ENCODE peak calls at places on chromosomes 12 and 14, in four cellular contexts. S is fibroblast of the conjunctiva, Q is cardiac muscle cell, H is T-helper 1 cell. Z is an unnamed sample.

GRCh38 chr12:2054091-2055018 is 1.6 kb downstream of the CACNA1C start:
- DNase-seq in H (no peak), S (no peak), Q (peak), Z (no peak)

GRCh38 chr14:21133896-21134295 is 22.0 kb downstream of the OR5AU1 start:
- DNase-seq in Q (no peak), H (no peak), S (no peak), Z (no peak)

GRCh38 chr12:14238224-14238792 is 127.2 kb upstream of the ATF7IP start:
- DNase-seq in Q (peak), S (no peak), H (no peak), Z (no peak)

GRCh38 chr12:92128612-92129011 is 17.0 kb downstream of the BTG1 start:
- DNase-seq in Q (no peak), S (no peak), H (no peak), Z (no peak)

GRCh38 chr14:49946320-49947141 is 53.6 kb downstream of the ARF6 start:
- DNase-seq in Q (peak), S (peak), H (no peak), Z (no peak)

GRCh38 chr12:30795660-30796507 is 41.1 kb upstream of the CAPRIN2 start:
- DNase-seq in S (no peak), H (no peak), Q (peak), Z (peak)

GRCh38 chr14:36588788-36589187 is 6.4 kb upstream of the NKX2-8 start:
- DNase-seq in Q (no peak), S (no peak), H (no peak), Z (no peak)

GRCh38 chr12:31590730-31591307 is at the start of gene DENND5B:
- DNase-seq in H (no peak), Q (peak), S (peak), Z (peak)

GRCh38 chr14:47833006-47833405 is 157.6 kb upstream of the MDGA2 start:
- DNase-seq in S (no peak), Q (no peak), H (no peak), Z (no peak)

GRCh38 chr12:6963016-6963731 is 7.3 kb downstream of the PHB2 start:
- DNase-seq in H (no peak), S (no peak), Q (no peak), Z (no peak)

GRCh38 chr14:56118611-56119181 is 485 bp downstream of the PELI2 start:
- DNase-seq in H (no peak), Q (peak), S (no peak), Z (no peak)

GRCh38 chr12:50074936-50075807 is 10.0 kb upstream of the SMARCD1 start:
- DNase-seq in H (peak), S (peak), Q (peak), Z (peak)

GRCh38 chr12:11727133-11727664 is 77.7 kb downstream of the ETV6 start:
- DNase-seq in Q (no peak), S (no peak), H (no peak), Z (no peak)

GRCh38 chr14:78153069-78153351 is 17.2 kb upstream of the NRXN3 start:
- DNase-seq in S (no peak), Q (peak), H (no peak), Z (peak)

GRCh38 chr14:31530136-31530535 is 31.1 kb upstream of the NUBPL start:
- DNase-seq in Q (peak), S (no peak), H (no peak), Z (no peak)

GRCh38 chr14:66443785-66444184 is 42.4 kb upstream of the CCDC196 start:
- DNase-seq in H (no peak), S (no peak), Q (no peak), Z (no peak)

GRCh38 chr14:102088012-102088792 is 1.4 kb upstream of the HSP90AA1 start:
- DNase-seq in H (peak), S (no peak), Q (peak), Z (no peak)

GRCh38 chr14:27553820-27554219 is 956.0 kb upstream of the NOVA1 start:
- DNase-seq in Q (peak), S (no peak), H (no peak), Z (no peak)

GRCh38 chr14:91964724-91965123 is 17.2 kb upstream of the FBLN5 start:
- DNase-seq in S (no peak), Q (peak), H (no peak), Z (no peak)

GRCh38 chr12:31570880-31571279 is 20.1 kb downstream of the DENND5B start:
- DNase-seq in H (no peak), Q (peak), S (no peak), Z (no peak)

GRCh38 chr14:79017561-79017960 is 847.4 kb downstream of the NRXN3 start:
- DNase-seq in S (no peak), H (no peak), Q (no peak), Z (no peak)

GRCh38 chr12:129847063-129847462 is 56.8 kb downstream of the TMEM132D start:
- DNase-seq in H (no peak), Q (no peak), S (no peak), Z (no peak)

GRCh38 chr14:60651051-60651935 is 2.0 kb upstream of the SIX1 start:
- DNase-seq in H (no peak), Q (no peak), S (no peak), Z (no peak)

GRCh38 chr12:68393398-68393797 is 61.2 kb upstream of the MDM1 start:
- DNase-seq in S (no peak), H (no peak), Q (no peak), Z (no peak)

GRCh38 chr12:57242329-57242690 is 8.7 kb downstream of the STAC3 start:
- DNase-seq in H (no peak), S (no peak), Q (no peak), Z (no peak)

Z was measured in stromal cell of bone marrow.